ENCODE peak calls at places on chromosomes 13 and 19, in ten cellular contexts. One of them, this sample, is unnamed.

GRCh38 chr13:60165391-60166099 is 1.8 kb upstream of the DIAPH3 start:
- DNase-seq in GM12864: no peak
- DNase-seq in right lobe of liver: no peak
- DNase-seq in adrenal gland: no peak
- DNase-seq in kidney epithelial cell: no peak
- DNase-seq in HCT116: no peak
- DNase-seq in AG09319: no peak
- DNase-seq in CD4-positive, alpha-beta T cell: no peak
- DNase-seq in lung: no peak
- DNase-seq in GM13977: no peak
- DNase-seq in this sample: no peak

GRCh38 chr13:73001971-73002370 is 56.8 kb upstream of the KLF5 start:
- DNase-seq in GM12864: no peak
- DNase-seq in right lobe of liver: no peak
- DNase-seq in adrenal gland: no peak
- DNase-seq in kidney epithelial cell: no peak
- DNase-seq in HCT116: no peak
- DNase-seq in AG09319: no peak
- DNase-seq in CD4-positive, alpha-beta T cell: no peak
- DNase-seq in lung: no peak
- DNase-seq in GM13977: no peak
- DNase-seq in this sample: no peak

GRCh38 chr13:76991432-76991795 is 467 bp upstream of the CLN5 start:
- DNase-seq in GM12864: no peak
- DNase-seq in right lobe of liver: no peak
- DNase-seq in adrenal gland: no peak
- DNase-seq in kidney epithelial cell: no peak
- DNase-seq in HCT116: no peak
- DNase-seq in AG09319: no peak
- DNase-seq in CD4-positive, alpha-beta T cell: peak
- DNase-seq in lung: peak
- DNase-seq in GM13977: peak
- DNase-seq in this sample: peak

GRCh38 chr19:18590273-18591272 is 2.0 kb downstream of the REX1BD start:
- DNase-seq in GM12864: no peak
- DNase-seq in right lobe of liver: no peak
- DNase-seq in adrenal gland: peak
- DNase-seq in kidney epithelial cell: peak
- DNase-seq in HCT116: peak
- DNase-seq in AG09319: no peak
- DNase-seq in CD4-positive, alpha-beta T cell: no peak
- DNase-seq in lung: peak
- DNase-seq in GM13977: no peak
- DNase-seq in this sample: no peak

GRCh38 chr13:71820699-71821098 is 46.3 kb downstream of the DACH1 start:
- DNase-seq in GM12864: no peak
- DNase-seq in right lobe of liver: no peak
- DNase-seq in adrenal gland: no peak
- DNase-seq in kidney epithelial cell: no peak
- DNase-seq in HCT116: no peak
- DNase-seq in AG09319: no peak
- DNase-seq in CD4-positive, alpha-beta T cell: no peak
- DNase-seq in lung: no peak
- DNase-seq in GM13977: no peak
- DNase-seq in this sample: no peak

GRCh38 chr19:49534632-49535385 is 7.0 kb downstream of the RCN3 start:
- DNase-seq in GM12864: no peak
- DNase-seq in right lobe of liver: no peak
- DNase-seq in adrenal gland: no peak
- DNase-seq in kidney epithelial cell: no peak
- DNase-seq in HCT116: no peak
- DNase-seq in AG09319: no peak
- DNase-seq in CD4-positive, alpha-beta T cell: no peak
- DNase-seq in lung: no peak
- DNase-seq in GM13977: no peak
- DNase-seq in this sample: no peak

GRCh38 chr19:45630463-45630862 is 8.7 kb downstream of the EML2 start:
- DNase-seq in GM12864: no peak
- DNase-seq in right lobe of liver: no peak
- DNase-seq in adrenal gland: no peak
- DNase-seq in kidney epithelial cell: peak
- DNase-seq in HCT116: peak
- DNase-seq in AG09319: no peak
- DNase-seq in CD4-positive, alpha-beta T cell: no peak
- DNase-seq in lung: no peak
- DNase-seq in GM13977: peak
- DNase-seq in this sample: peak

GRCh38 chr19:5563941-5564612 is 3.7 kb downstream of the TINCR start:
- DNase-seq in GM12864: no peak
- DNase-seq in right lobe of liver: no peak
- DNase-seq in adrenal gland: no peak
- DNase-seq in kidney epithelial cell: peak
- DNase-seq in HCT116: no peak
- DNase-seq in AG09319: no peak
- DNase-seq in CD4-positive, alpha-beta T cell: no peak
- DNase-seq in lung: no peak
- DNase-seq in GM13977: no peak
- DNase-seq in this sample: no peak

GRCh38 chr19:51440846-51441409 is 17.3 kb downstream of the SIGLEC8 start:
- DNase-seq in GM12864: no peak
- DNase-seq in right lobe of liver: no peak
- DNase-seq in adrenal gland: no peak
- DNase-seq in kidney epithelial cell: no peak
- DNase-seq in HCT116: no peak
- DNase-seq in AG09319: no peak
- DNase-seq in CD4-positive, alpha-beta T cell: no peak
- DNase-seq in lung: no peak
- DNase-seq in GM13977: no peak
- DNase-seq in this sample: no peak

GRCh38 chr19:51441410-51442390 is 16.6 kb downstream of the SIGLEC8 start:
- DNase-seq in GM12864: peak
- DNase-seq in right lobe of liver: no peak
- DNase-seq in adrenal gland: no peak
- DNase-seq in kidney epithelial cell: no peak
- DNase-seq in HCT116: no peak
- DNase-seq in AG09319: no peak
- DNase-seq in CD4-positive, alpha-beta T cell: peak
- DNase-seq in lung: no peak
- DNase-seq in GM13977: peak
- DNase-seq in this sample: peak

GRCh38 chr19:51440052-51440451 is 18.2 kb downstream of the SIGLEC8 start:
- DNase-seq in GM12864: no peak
- DNase-seq in right lobe of liver: no peak
- DNase-seq in adrenal gland: no peak
- DNase-seq in kidney epithelial cell: no peak
- DNase-seq in HCT116: no peak
- DNase-seq in AG09319: no peak
- DNase-seq in CD4-positive, alpha-beta T cell: no peak
- DNase-seq in lung: no peak
- DNase-seq in GM13977: no peak
- DNase-seq in this sample: no peak

GRCh38 chr19:51433092-51433491 is 15.7 kb upstream of the SIGLEC10 start:
- DNase-seq in GM12864: no peak
- DNase-seq in right lobe of liver: no peak
- DNase-seq in adrenal gland: no peak
- DNase-seq in kidney epithelial cell: no peak
- DNase-seq in HCT116: no peak
- DNase-seq in AG09319: no peak
- DNase-seq in CD4-positive, alpha-beta T cell: no peak
- DNase-seq in lung: no peak
- DNase-seq in GM13977: no peak
- DNase-seq in this sample: no peak

GRCh38 chr19:51439021-51439465 is 19.2 kb downstream of the SIGLEC8 start:
- DNase-seq in GM12864: no peak
- DNase-seq in right lobe of liver: no peak
- DNase-seq in adrenal gland: no peak
- DNase-seq in kidney epithelial cell: no peak
- DNase-seq in HCT116: no peak
- DNase-seq in AG09319: no peak
- DNase-seq in CD4-positive, alpha-beta T cell: peak
- DNase-seq in lung: no peak
- DNase-seq in GM13977: peak
- DNase-seq in this sample: no peak
- TF ChIP-seq CTCF in GM12864: peak
- TF ChIP-seq CTCF in right lobe of liver: peak
- TF ChIP-seq CTCF in adrenal gland: no peak
- TF ChIP-seq CTCF in kidney epithelial cell: peak
- TF ChIP-seq CTCF in HCT116: peak
- TF ChIP-seq CTCF in AG09319: peak
- TF ChIP-seq CTCF in CD4-positive, alpha-beta T cell: peak
- TF ChIP-seq CTCF in lung: peak
- TF ChIP-seq CTCF in GM13977: peak
- TF ChIP-seq CTCF in this sample: peak

GRCh38 chr13:28755546-28755870 is 36.7 kb upstream of the SLC46A3 start:
- DNase-seq in GM12864: no peak
- DNase-seq in right lobe of liver: no peak
- DNase-seq in adrenal gland: no peak
- DNase-seq in kidney epithelial cell: no peak
- DNase-seq in HCT116: no peak
- DNase-seq in AG09319: no peak
- DNase-seq in CD4-positive, alpha-beta T cell: no peak
- DNase-seq in lung: no peak
- DNase-seq in GM13977: no peak
- DNase-seq in this sample: no peak

GRCh38 chr13:28753946-28754345 is 35.2 kb upstream of the SLC46A3 start:
- DNase-seq in GM12864: no peak
- DNase-seq in right lobe of liver: no peak
- DNase-seq in adrenal gland: no peak
- DNase-seq in kidney epithelial cell: no peak
- DNase-seq in HCT116: no peak
- DNase-seq in AG09319: no peak
- DNase-seq in CD4-positive, alpha-beta T cell: no peak
- DNase-seq in lung: no peak
- DNase-seq in GM13977: no peak
- DNase-seq in this sample: no peak

GRCh38 chr13:28753208-28753892 is 34.6 kb upstream of the SLC46A3 start:
- DNase-seq in GM12864: no peak
- DNase-seq in right lobe of liver: peak
- DNase-seq in adrenal gland: peak
- DNase-seq in kidney epithelial cell: peak
- DNase-seq in HCT116: peak
- DNase-seq in AG09319: peak
- DNase-seq in CD4-positive, alpha-beta T cell: no peak
- DNase-seq in lung: peak
- DNase-seq in GM13977: no peak
- DNase-seq in this sample: no peak

GRCh38 chr13:28751210-28751935 is 32.6 kb upstream of the SLC46A3 start:
- DNase-seq in GM12864: no peak
- DNase-seq in right lobe of liver: no peak
- DNase-seq in adrenal gland: no peak
- DNase-seq in kidney epithelial cell: no peak
- DNase-seq in HCT116: no peak
- DNase-seq in AG09319: no peak
- DNase-seq in CD4-positive, alpha-beta T cell: no peak
- DNase-seq in lung: no peak
- DNase-seq in GM13977: no peak
- DNase-seq in this sample: no peak

DNA sequence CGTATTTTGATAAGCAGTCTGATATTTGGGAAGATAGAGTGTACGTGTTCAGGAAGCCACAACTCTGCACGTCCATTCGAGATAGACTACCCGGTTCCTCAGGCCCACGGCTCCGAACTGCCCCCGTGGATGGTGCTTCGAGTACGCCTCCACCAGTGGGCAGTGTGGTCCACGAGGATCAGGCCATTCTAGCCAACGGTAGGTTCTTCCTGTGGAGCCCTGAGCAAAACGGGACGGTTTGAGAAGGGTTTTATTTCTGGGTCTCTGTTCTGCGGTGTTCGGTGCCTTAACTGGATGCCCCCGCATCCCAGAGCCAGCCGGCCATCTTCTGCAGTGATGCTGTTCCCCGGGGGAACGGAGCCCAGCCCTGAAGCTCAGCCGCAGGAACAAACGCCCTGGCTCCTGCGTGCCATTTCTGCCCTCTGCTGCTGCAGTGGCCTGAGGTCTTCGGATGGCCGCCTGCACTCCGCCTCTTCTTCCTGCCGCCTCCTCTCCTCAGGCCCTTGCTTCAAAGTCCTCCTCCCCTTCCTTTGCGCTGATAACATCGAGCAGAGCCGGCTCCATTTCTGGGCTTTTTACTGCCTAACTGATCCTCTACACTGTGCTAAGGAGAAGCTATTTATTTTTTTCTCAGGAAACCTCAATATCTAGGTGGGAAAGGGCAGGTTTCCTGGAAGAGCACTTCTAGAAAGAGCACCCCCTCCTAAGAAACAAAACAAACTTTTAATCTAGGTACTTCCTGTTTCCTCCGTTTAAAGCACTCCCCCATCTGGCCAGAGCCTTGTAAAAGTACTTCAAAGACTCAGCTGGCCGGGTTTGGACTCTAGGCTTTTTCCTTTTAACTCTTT is 36.2 kb upstream of the SLC46A3 start:
- DNase-seq in GM12864: no peak
- DNase-seq in right lobe of liver: peak
- DNase-seq in adrenal gland: no peak
- DNase-seq in kidney epithelial cell: no peak
- DNase-seq in HCT116: peak
- DNase-seq in AG09319: no peak
- DNase-seq in CD4-positive, alpha-beta T cell: no peak
- DNase-seq in lung: peak
- DNase-seq in GM13977: peak
- DNase-seq in this sample: no peak
- TF ChIP-seq CTCF in GM12864: no peak
- TF ChIP-seq CTCF in right lobe of liver: peak
- TF ChIP-seq CTCF in adrenal gland: no peak
- TF ChIP-seq CTCF in kidney epithelial cell: no peak
- TF ChIP-seq CTCF in HCT116: peak
- TF ChIP-seq CTCF in AG09319: no peak
- TF ChIP-seq CTCF in CD4-positive, alpha-beta T cell: no peak
- TF ChIP-seq CTCF in lung: no peak
- TF ChIP-seq CTCF in GM13977: peak
- TF ChIP-seq CTCF in this sample: no peak

DNA sequence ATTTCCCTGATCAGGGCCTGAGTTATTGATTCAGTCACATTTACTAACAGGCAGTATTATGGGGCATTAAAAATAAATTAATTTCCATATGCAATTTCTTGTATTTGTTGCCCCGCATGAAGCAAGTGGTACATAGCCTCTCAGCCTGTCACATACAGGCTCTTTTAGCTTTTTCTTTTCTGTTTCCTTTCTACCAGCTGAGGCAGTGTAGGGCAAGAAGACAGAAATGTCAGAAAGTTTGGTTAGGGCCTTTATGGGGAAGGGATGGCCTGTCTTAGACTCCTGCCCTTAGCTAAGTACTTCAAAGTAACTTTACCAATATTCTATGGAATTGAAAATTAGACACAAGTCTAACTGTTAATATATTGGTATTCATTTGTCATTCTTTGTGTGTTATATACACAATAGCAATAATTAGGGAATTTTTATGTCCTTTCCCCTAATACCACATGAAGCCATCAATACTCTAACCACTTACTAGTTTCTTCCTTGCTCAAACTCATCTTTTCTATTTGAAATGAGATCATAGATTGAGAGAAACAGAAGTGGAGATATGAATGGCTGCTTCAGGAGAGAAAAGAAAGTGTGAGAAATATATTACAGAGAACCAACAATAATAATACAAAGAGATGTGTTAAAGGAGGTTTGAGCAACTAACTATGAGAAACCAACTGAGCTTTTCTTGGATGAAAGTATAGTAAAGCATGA is 669.6 kb downstream of the PCDH17 start:
- DNase-seq in GM12864: no peak
- DNase-seq in right lobe of liver: no peak
- DNase-seq in adrenal gland: no peak
- DNase-seq in kidney epithelial cell: no peak
- DNase-seq in HCT116: no peak
- DNase-seq in AG09319: no peak
- DNase-seq in CD4-positive, alpha-beta T cell: no peak
- DNase-seq in lung: no peak
- DNase-seq in GM13977: no peak
- DNase-seq in this sample: no peak
- TF ChIP-seq CTCF in GM12864: no peak
- TF ChIP-seq CTCF in right lobe of liver: no peak
- TF ChIP-seq CTCF in adrenal gland: no peak
- TF ChIP-seq CTCF in kidney epithelial cell: no peak
- TF ChIP-seq CTCF in HCT116: no peak
- TF ChIP-seq CTCF in AG09319: no peak
- TF ChIP-seq CTCF in CD4-positive, alpha-beta T cell: no peak
- TF ChIP-seq CTCF in lung: no peak
- TF ChIP-seq CTCF in GM13977: no peak
- TF ChIP-seq CTCF in this sample: no peak

DNA sequence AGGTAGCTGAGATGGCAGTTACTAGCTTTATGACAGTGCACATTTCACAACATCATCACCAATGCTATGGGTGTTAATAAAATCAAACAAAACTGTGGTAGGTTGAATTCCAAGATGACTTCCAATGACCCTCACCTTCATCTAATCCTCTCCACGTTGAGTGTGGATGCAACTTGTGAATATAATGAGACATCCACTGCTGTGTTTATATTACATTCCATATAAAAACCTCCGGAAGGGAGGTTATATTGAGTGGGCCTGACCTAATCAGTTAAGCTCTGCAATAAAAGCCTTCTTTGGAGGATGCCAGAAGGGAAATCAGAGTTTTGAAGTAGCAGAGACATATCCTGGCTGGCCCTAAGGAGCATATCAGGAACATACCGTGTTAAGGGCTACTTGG is 25.6 kb upstream of the CSNK1A1L start:
- DNase-seq in GM12864: no peak
- DNase-seq in right lobe of liver: no peak
- DNase-seq in adrenal gland: no peak
- DNase-seq in kidney epithelial cell: no peak
- DNase-seq in HCT116: no peak
- DNase-seq in AG09319: no peak
- DNase-seq in CD4-positive, alpha-beta T cell: no peak
- DNase-seq in lung: no peak
- DNase-seq in GM13977: no peak
- DNase-seq in this sample: no peak
- TF ChIP-seq CTCF in GM12864: no peak
- TF ChIP-seq CTCF in right lobe of liver: no peak
- TF ChIP-seq CTCF in adrenal gland: no peak
- TF ChIP-seq CTCF in kidney epithelial cell: no peak
- TF ChIP-seq CTCF in HCT116: no peak
- TF ChIP-seq CTCF in AG09319: no peak
- TF ChIP-seq CTCF in CD4-positive, alpha-beta T cell: no peak
- TF ChIP-seq CTCF in lung: no peak
- TF ChIP-seq CTCF in GM13977: no peak
- TF ChIP-seq CTCF in this sample: no peak

This sample was measured in GM10248.